ENCODE peak calls at places on chromosomes 2 and 18, in nine cellular contexts. W, D, G, N, B, Y, R, C and S are unnamed samples.

GRCh38 chr2:3170792-3171455 is 206.7 kb downstream of the EIPR1 start:
- DNase-seq in W (no peak), N (no peak), Y (no peak), B (no peak), R (no peak), C (no peak), D (no peak), G (no peak), S (no peak)

GRCh38 chr2:60499651-60500300 is 53.7 kb downstream of the BCL11A start:
- DNase-seq in N (no peak), G (no peak), D (no peak), W (no peak), C (no peak), Y (peak), R (no peak), B (peak), S (no peak)

GRCh38 chr2:74146929-74147728 is 583 bp downstream of the BOLA3 start:
- DNase-seq in C (peak), N (no peak), Y (peak), R (no peak), W (peak), D (peak), G (no peak), B (no peak), S (no peak)

GRCh38 chr2:24908316-24908937 is 11.6 kb downstream of the ADCY3 start:
- DNase-seq in Y (no peak), D (no peak), W (no peak), G (no peak), R (no peak), N (no peak), C (no peak), B (no peak), S (no peak)

GRCh38 chr18:67359868-67360838 is 156.4 kb downstream of the DSEL start:
- DNase-seq in Y (peak), G (no peak), C (no peak), R (no peak), N (no peak), D (peak), W (peak), B (peak), S (peak)

GRCh38 chr2:106053116-106053515 is 141.0 kb downstream of the UXS1 start:
- DNase-seq in R (no peak), C (no peak), B (no peak), G (no peak), W (no peak), Y (peak), D (no peak), N (no peak), S (peak)

GRCh38 chr18:6365385-6365784 is 49.3 kb downstream of the L3MBTL4 start:
- DNase-seq in C (no peak), W (no peak), Y (no peak), N (no peak), R (no peak), D (no peak), B (no peak), G (no peak), S (no peak)

GRCh38 chr2:77169426-77169825 is 352.8 kb downstream of the LRRTM4 start:
- DNase-seq in B (no peak), D (no peak), G (no peak), Y (no peak), W (no peak), N (no peak), C (no peak), R (no peak), S (no peak)

GRCh38 chr2:10033251-10034006 is 9.9 kb upstream of the KLF11 start:
- DNase-seq in D (no peak), Y (no peak), C (no peak), B (no peak), R (no peak), W (no peak), G (no peak), N (no peak), S (no peak)

GRCh38 chr2:3413642-3414041 is 34.1 kb downstream of the TRAPPC12 start:
- DNase-seq in R (no peak), G (no peak), C (no peak), N (no peak), W (no peak), D (no peak), Y (no peak), B (no peak), S (no peak)

GRCh38 chr18:62289047-62289446 is 36.1 kb upstream of the TNFRSF11A start:
- DNase-seq in C (no peak), W (no peak), D (no peak), G (no peak), N (no peak), B (no peak), R (no peak), Y (no peak), S (no peak)

GRCh38 chr18:61658431-61658830 is 234.4 kb downstream of the RNF152 start:
- DNase-seq in D (no peak), B (no peak), G (no peak), W (no peak), Y (no peak), R (no peak), N (no peak), C (no peak), S (no peak)

GRCh38 chr2:236092714-236093113 is 75.5 kb downstream of the GBX2 start:
- DNase-seq in B (no peak), N (no peak), C (no peak), R (no peak), Y (no peak), D (no peak), G (no peak), W (no peak), S (no peak)

GRCh38 chr2:17943444-17943843 is 65.0 kb downstream of the KCNS3 start:
- DNase-seq in R (no peak), W (no peak), D (no peak), G (no peak), C (no peak), B (no peak), N (no peak), Y (no peak), S (no peak)

GRCh38 chr2:15839461-15840124 is 100.8 kb upstream of the MYCN start:
- DNase-seq in D (no peak), B (no peak), N (no peak), R (no peak), Y (no peak), W (no peak), G (no peak), C (no peak), S (no peak)

GRCh38 chr2:51866361-51866760 is 834.4 kb upstream of the NRXN1 start:
- DNase-seq in R (no peak), W (no peak), B (no peak), Y (peak), G (no peak), N (no peak), C (no peak), D (no peak), S (no peak)

GRCh38 chr2:234483568-234484251 is 13.2 kb downstream of the ARL4C start:
- DNase-seq in G (no peak), D (peak), N (peak), B (no peak), Y (no peak), W (no peak), C (no peak), R (peak), S (no peak)

GRCh38 chr18:75477913-75478312 is 50.4 kb upstream of the SMIM21 start:
- DNase-seq in W (no peak), D (no peak), C (no peak), Y (peak), R (no peak), G (no peak), B (no peak), N (no peak), S (no peak)

GRCh38 chr2:206083602-206084467 is 2.1 kb downstream of the INO80D start:
- DNase-seq in C (peak), Y (peak), W (no peak), B (no peak), R (peak), N (peak), D (no peak), G (no peak), S (no peak)

GRCh38 chr2:106189764-106190468 is 4.2 kb downstream of the UXS1 start:
- DNase-seq in Y (peak), W (no peak), B (no peak), G (no peak), N (no peak), C (no peak), D (no peak), R (no peak), S (no peak)

GRCh38 chr18:37403100-37403781 is 162.4 kb downstream of the CELF4 start:
- DNase-seq in R (no peak), D (peak), N (no peak), G (no peak), W (peak), C (peak), Y (peak), B (peak), S (no peak)

GRCh38 chr2:170873035-170873692 is 55.9 kb upstream of the GORASP2 start:
- DNase-seq in Y (peak), N (peak), W (peak), G (peak), R (peak), D (peak), B (peak), C (peak), S (peak)

GRCh38 chr2:181789827-181790448 is 101.6 kb upstream of the ITPRID2 start:
- DNase-seq in D (no peak), W (no peak), Y (no peak), R (no peak), B (no peak), N (no peak), G (no peak), C (no peak), S (no peak)

GRCh38 chr2:161245237-161245505 is 63.1 kb upstream of the PSMD14 start:
- DNase-seq in C (no peak), D (no peak), N (no peak), G (no peak), B (no peak), W (no peak), R (no peak), Y (no peak), S (no peak)

GRCh38 chr2:222875482-222875881 is 14.6 kb downstream of the ACSL3 start:
- DNase-seq in D (no peak), W (no peak), Y (no peak), B (no peak), G (no peak), R (no peak), N (no peak), C (no peak), S (no peak)

GRCh38 chr2:64594563-64594989 is 59.1 kb downstream of the SERTAD2 start:
- DNase-seq in D (no peak), W (no peak), C (no peak), N (no peak), B (no peak), Y (peak), R (no peak), G (no peak), S (no peak)

GRCh38 chr2:8408560-8409460 is 273.0 kb upstream of the ID2 start:
- DNase-seq in C (no peak), D (peak), R (no peak), G (no peak), N (peak), W (no peak), Y (no peak), B (no peak), S (no peak)

GRCh38 chr18:7617738-7618422 is 50.8 kb downstream of the PTPRM start:
- DNase-seq in D (no peak), N (no peak), R (peak), B (peak), W (no peak), Y (peak), G (no peak), C (peak), S (peak)
- H3K4me3 ChIP-seq in D (no peak), N (no peak), R (peak), B (peak), W (no peak), Y (no peak), G (no peak), C (no peak), S (peak)

GRCh38 chr2:27823564-27823963 is 52.0 kb downstream of the MRPL33 start:
- DNase-seq in D (no peak), N (no peak), R (no peak), C (no peak), B (no peak), G (no peak), Y (no peak), W (no peak), S (no peak)
- TF ChIP-seq CTCF in D (no peak), N (no peak), R (no peak), C (no peak), B (no peak), G (no peak), Y (no peak), W (peak), S (no peak)

DNA sequence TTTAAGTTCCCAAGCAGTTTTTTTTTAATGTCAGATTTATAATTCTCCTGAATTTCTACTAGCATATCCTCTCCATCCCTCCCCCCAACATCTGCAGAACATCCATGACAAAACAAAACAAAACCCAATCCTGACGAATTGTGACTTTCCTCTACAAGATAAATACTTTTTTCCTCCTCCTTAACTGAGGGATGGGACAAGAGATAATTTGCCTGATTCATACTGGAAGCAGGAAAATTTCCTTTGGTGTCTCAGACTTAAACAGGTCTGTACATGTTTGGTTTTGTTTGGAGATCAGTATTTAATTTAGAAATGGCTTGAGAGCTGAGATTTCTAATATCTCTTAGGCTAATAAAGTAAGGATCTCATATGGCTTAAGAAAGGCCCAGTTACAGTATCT is 2.2 kb downstream of the CAVIN2 start:
- DNase-seq in Y (peak), G (no peak), D (no peak), R (no peak), W (no peak), C (no peak), B (no peak), N (no peak), S (no peak)
- H3K4me3 ChIP-seq in Y (peak), G (no peak), D (no peak), R (no peak), W (peak), C (peak), B (peak), N (no peak), S (no peak)

GRCh38 chr2:153287109-153287801 is 191.3 kb downstream of the RPRM start:
- DNase-seq in R (peak), G (no peak), C (no peak), W (no peak), N (no peak), B (no peak), Y (peak), D (peak), S (no peak)
- TF ChIP-seq CTCF in R (peak), G (peak), C (no peak), W (no peak), N (peak), B (no peak), Y (peak), D (peak), S (peak)

GRCh38 chr18:48781990-48782368 is 168.8 kb downstream of the SMAD7 start:
- DNase-seq in W (no peak), C (no peak), D (no peak), G (no peak), N (no peak), R (no peak), B (no peak), Y (no peak), S (no peak)

GRCh38 chr18:48780151-48781001 is 170.4 kb downstream of the SMAD7 start:
- DNase-seq in C (peak), W (peak), R (no peak), Y (no peak), N (no peak), G (peak), B (no peak), D (no peak), S (peak)

GRCh38 chr18:48781041-48781989 is 169.4 kb downstream of the SMAD7 start:
- DNase-seq in D (peak), R (peak), B (peak), C (peak), N (no peak), W (peak), Y (no peak), G (peak), S (peak)

GRCh38 chr18:48783616-48784520 is 166.9 kb downstream of the SMAD7 start:
- DNase-seq in Y (no peak), R (no peak), D (no peak), W (no peak), C (no peak), N (no peak), G (no peak), B (no peak), S (no peak)

GRCh38 chr18:48782381-48782841 is 168.4 kb downstream of the SMAD7 start:
- DNase-seq in N (no peak), B (peak), Y (no peak), G (no peak), C (peak), R (no peak), W (peak), D (no peak), S (no peak)
- H3K4me3 ChIP-seq in N (no peak), B (no peak), Y (no peak), G (no peak), C (no peak), R (no peak), W (no peak), D (no peak), S (no peak)

DNA sequence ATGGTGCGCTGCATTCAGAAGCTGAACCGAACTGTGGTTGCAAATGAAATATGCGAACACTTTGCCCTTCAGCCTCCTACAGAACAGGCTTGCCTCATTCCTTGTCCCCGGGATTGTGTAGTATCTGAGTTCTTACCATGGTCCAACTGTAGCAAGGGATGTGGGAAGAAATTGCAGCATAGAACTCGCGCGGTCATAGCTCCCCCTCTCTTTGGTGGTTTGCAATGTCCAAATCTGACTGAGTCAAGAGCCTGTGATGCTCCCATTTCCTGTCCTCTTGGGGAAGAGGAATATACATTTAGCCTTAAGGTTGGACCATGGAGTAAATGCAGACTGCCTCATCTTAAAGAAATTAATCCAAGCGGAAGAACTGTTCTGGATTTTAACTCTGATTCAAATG is 291.4 kb downstream of the THSD7B start:
- DNase-seq in Y (no peak), B (no peak), C (no peak), R (no peak), W (no peak), D (no peak), N (no peak), G (no peak), S (no peak)
- TF ChIP-seq CTCF in Y (no peak), B (no peak), C (no peak), R (peak), W (no peak), D (no peak), N (no peak), G (no peak), S (no peak)

GRCh38 chr2:172109670-172110421 is 7.1 kb upstream of the DLX2 start:
- DNase-seq in C (no peak), W (no peak), B (no peak), Y (peak), G (no peak), N (no peak), D (no peak), R (peak), S (no peak)
- H3K4me3 ChIP-seq in C (no peak), W (no peak), B (no peak), Y (no peak), G (no peak), N (no peak), D (no peak), R (peak), S (no peak)

GRCh38 chr2:130328710-130329109 is 14.0 kb upstream of the IMP4 start:
- DNase-seq in G (no peak), B (no peak), C (no peak), W (no peak), R (no peak), D (no peak), N (no peak), Y (peak), S (no peak)

GRCh38 chr2:130332271-130333073 is 10.2 kb upstream of the IMP4 start:
- DNase-seq in N (no peak), G (peak), Y (peak), B (peak), C (peak), W (peak), D (peak), R (peak), S (no peak)

DNA sequence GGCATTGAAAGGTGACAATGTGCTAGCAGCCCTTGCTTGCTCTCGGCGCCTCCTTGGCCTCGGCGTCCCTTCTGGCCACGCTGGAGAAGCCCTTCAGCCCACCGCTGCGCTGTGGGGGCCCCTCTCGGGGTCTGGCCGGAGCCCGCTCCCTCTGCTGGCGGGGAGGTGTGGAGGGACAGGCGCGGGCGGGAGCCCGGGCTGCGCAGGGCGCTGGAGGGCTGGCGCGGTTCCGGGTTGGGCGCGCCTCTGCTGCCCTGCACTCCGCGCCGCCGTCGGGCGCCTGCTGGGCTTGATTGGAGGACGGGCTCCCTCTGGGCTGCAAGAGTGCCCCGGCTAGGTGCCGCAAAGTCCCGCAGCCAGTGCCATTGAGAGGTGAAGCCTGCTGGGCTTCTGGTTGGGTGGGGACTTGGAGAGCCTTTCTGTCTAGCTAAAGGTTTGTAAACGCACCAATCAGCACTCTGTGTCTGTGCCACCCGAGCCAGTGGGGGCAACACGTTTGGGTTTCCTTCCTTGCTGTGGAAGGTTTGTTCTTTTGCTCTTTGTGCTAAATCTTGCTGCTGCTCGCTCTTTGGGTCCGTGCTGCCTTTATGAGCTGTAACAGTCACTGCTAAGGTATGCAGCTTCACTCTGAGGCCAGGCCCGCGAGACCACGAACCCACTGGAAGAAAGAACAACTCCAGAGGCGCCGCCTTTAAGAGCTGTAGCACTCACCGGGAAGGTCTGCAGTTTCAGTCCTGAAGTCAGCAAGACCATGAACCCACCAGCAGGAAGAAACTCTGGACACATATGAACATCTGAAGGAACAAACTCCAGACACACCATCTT is 14.8 kb upstream of the IMP4 start:
- DNase-seq in G (peak), B (no peak), C (no peak), D (no peak), R (peak), Y (peak), N (no peak), W (no peak), S (no peak)
- TF ChIP-seq CTCF in G (no peak), B (no peak), C (no peak), D (no peak), R (peak), Y (no peak), N (no peak), W (no peak), S (no peak)